ENCODE peak calls at places on chromosomes 4 and X, in five cellular contexts. U is endothelial cell of umbilical vein, K is NT2/D1, B is neural progenitor cell, N is mesenchymal stem cell. Y is an unnamed sample.

GRCh38 chr4:107279729-107280128 is 243.6 kb upstream of the DKK2 start:
- DNase-seq in N (peak; percentile 16), B (no peak), U (peak; percentile 60), K (no peak), Y (peak; percentile 36)

GRCh38 chr4:141133146-141134006 is at the start of gene RNF150:
- DNase-seq in U (peak; percentile 79), K (peak; percentile 79), B (peak; percentile 89), N (peak; percentile 93), Y (peak; percentile 63)

GRCh38 chr4:57426779-57427395 is 316.7 kb upstream of the IGFBP7 start:
- DNase-seq in U (peak; percentile 60), K (peak; percentile 62), N (peak; percentile 69), B (peak; percentile 89), Y (peak; percentile 61)

GRCh38 chr4:42750091-42750490 is 93.2 kb upstream of the ATP8A1 start:
- DNase-seq in N (no peak), K (no peak), U (peak; percentile 18), B (no peak), Y (no peak)

GRCh38 chr4:144343143-144343755 is 202.7 kb upstream of the GYPA start:
- DNase-seq in B (no peak), K (no peak), U (peak; percentile 26), N (no peak), Y (no peak)

GRCh38 chrX:123833387-123833786 is 26.5 kb upstream of the XIAP start:
- DNase-seq in N (peak; percentile 48), B (peak; percentile 38), U (peak; percentile 55), K (no peak), Y (peak; percentile 42)

GRCh38 chr4:158016511-158016910 is 156.3 kb downstream of the GASK1B start:
- DNase-seq in K (no peak), U (peak; percentile 55), B (no peak), N (no peak), Y (peak; percentile 65)

GRCh38 chr4:80876810-80877209 is 153.7 kb upstream of the BMP3 start:
- DNase-seq in K (no peak), B (no peak), U (no peak), N (no peak), Y (no peak)

GRCh38 chr4:16505726-16506125 is 279.5 kb upstream of the TAPT1 start:
- DNase-seq in B (peak; percentile 79), U (no peak), N (peak; percentile 3), K (peak; percentile 48), Y (no peak)

GRCh38 chrX:154730271-154730883 is 20.5 kb downstream of the GAB3 start:
- DNase-seq in N (peak; percentile 65), U (peak; percentile 82), K (no peak), B (no peak), Y (no peak)

GRCh38 chrX:47585273-47585672 is 3.0 kb downstream of the TIMP1 start:
- DNase-seq in N (no peak), U (no peak), B (no peak), K (no peak), Y (no peak)
- H3K9ac ChIP-seq in N (peak overlapping the region; percentile 91), U (no peak overlapping the region), B (no peak overlapping the region), K (no peak overlapping the region), Y (no peak overlapping the region)

DNA sequence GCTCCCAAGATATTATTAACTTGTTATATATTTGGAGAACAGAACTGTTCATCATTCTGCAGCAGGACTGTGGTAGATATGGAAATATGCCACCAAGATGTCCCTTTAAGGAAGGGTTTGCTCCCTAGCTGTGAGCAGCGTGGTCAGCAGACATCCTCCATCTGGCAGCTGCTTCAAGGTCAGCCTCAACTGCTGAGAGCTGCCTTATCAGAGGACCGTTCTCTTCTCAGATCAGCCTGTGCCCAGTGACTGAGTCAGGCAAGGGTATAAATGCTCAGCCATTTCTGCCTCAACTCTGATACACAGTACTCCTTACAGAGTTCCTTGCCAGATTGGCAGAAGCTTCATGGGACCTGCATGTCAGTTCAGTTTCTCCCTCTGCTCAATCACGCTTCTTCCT is 63.4 kb upstream of the MAGEB2 start:
- DNase-seq in B (no peak), K (no peak), U (no peak), N (no peak), Y (no peak)
- H3K9ac ChIP-seq in B (no peak overlapping the region), K (no peak overlapping the region), U (no peak overlapping the region), N (no peak overlapping the region), Y (no peak overlapping the region)

GRCh38 chr4:139633195-139633594 is 32.4 kb upstream of the MGST2 start:
- DNase-seq in K (no peak), B (no peak), U (no peak), N (no peak), Y (no peak)
- H3K9ac ChIP-seq in K (no peak overlapping the region), B (no peak overlapping the region), U (no peak overlapping the region), N (peak overlapping the region; percentile 81), Y (no peak overlapping the region)

GRCh38 chr4:21885770-21886169 is 62.8 kb downstream of the KCNIP4 start:
- DNase-seq in B (no peak), N (no peak), U (no peak), K (no peak), Y (no peak)
- H3K9ac ChIP-seq in B (no peak overlapping the region), N (peak overlapping the region; percentile 64), U (no peak overlapping the region), K (no peak overlapping the region), Y (no peak overlapping the region)

GRCh38 chrX:132837971-132838370 is 120.5 kb downstream of the HS6ST2 start:
- DNase-seq in K (no peak), U (no peak), N (no peak), B (no peak), Y (no peak)
- H3K9ac ChIP-seq in K (no peak overlapping the region), U (no peak overlapping the region), N (no peak overlapping the region), B (no peak overlapping the region), Y (no peak overlapping the region)

GRCh38 chr4:54090804-54091623 is 8.9 kb upstream of the GSX2 start:
- DNase-seq in B (peak; percentile 48), N (peak; percentile 46), K (no peak), U (peak; percentile 32), Y (peak; percentile 32)
- H3K9ac ChIP-seq in B (no peak overlapping the region), N (peak overlapping the region; percentile 77), K (no peak overlapping the region), U (no peak overlapping the region), Y (no peak overlapping the region)

DNA sequence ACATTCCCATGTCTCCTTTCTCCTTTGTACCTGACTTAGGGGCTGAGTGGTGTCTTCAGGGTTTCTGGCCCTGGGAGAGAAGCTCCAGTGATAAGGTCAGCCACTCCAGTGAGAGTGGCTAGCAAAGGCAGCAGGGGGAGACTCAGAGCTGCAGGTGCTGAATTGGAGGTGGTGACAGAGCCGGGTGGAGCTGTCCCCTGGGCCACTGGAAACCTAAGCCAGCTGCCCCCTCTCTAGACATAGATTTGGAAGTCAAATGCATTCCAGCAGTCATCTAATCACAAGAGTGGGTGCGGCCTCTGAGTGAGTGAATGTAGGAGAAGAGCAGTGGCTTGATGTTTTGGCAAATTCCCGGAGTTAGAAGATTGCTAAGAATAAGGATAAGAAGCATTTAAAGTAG is 28.5 kb downstream of the TRIM2 start:
- DNase-seq in B (peak; percentile 69), K (no peak), N (peak; percentile 33), U (no peak), Y (peak; percentile 4)
- H3K9ac ChIP-seq in B (no peak overlapping the region), K (no peak overlapping the region), N (no peak overlapping the region), U (no peak overlapping the region), Y (no peak overlapping the region)

GRCh38 chrX:23662187-23662586 is 5.1 kb upstream of the PRDX4 start:
- DNase-seq in U (no peak), N (no peak), K (no peak), B (no peak), Y (no peak)

GRCh38 chrX:23659339-23659738 is 8.0 kb upstream of the PRDX4 start:
- DNase-seq in B (no peak), U (no peak), N (no peak), K (no peak), Y (no peak)

GRCh38 chrX:23661671-23662070 is 5.6 kb upstream of the PRDX4 start:
- DNase-seq in U (no peak), N (no peak), K (no peak), B (no peak), Y (no peak)

GRCh38 chrX:23662853-23663252 is 4.4 kb upstream of the PRDX4 start:
- DNase-seq in U (no peak), B (no peak), N (peak; percentile 17), K (no peak), Y (peak; percentile 13)

GRCh38 chrX:23660766-23661132 is 6.5 kb upstream of the PRDX4 start:
- DNase-seq in U (no peak), B (no peak), K (no peak), N (no peak), Y (no peak)
- H3K9ac ChIP-seq in U (no peak overlapping the region), B (no peak overlapping the region), K (peak overlapping the region; percentile 1), N (no peak overlapping the region), Y (no peak overlapping the region)

Y was measured in mammary epithelial cell.